ENCODE peak calls at places on chromosomes 7 and 10, in five cellular contexts. Z is stimulated activated naive B cell treated with anti-CD40 and anti-IgM and Interleukin-4, amounts not matched to agents 10 μg/mL and 1 μg/mL and 100 μg/mL, for 72 hours; L is GM13977; E is retina; Y is posterior vena cava. T is an unnamed sample.

GRCh38 chr7:130201796-130202195 is 3.4 kb downstream of the TMEM209 start:
- DNase-seq in L (no peak), Z (no peak), E (no peak), Y (no peak), T (no peak)

GRCh38 chr10:86752311-86752710 is 4.1 kb upstream of the BMPR1A start:
- DNase-seq in E (no peak), Y (no peak), Z (no peak), L (no peak), T (no peak)

GRCh38 chr7:2048006-2048405 is 184.7 kb downstream of the MAD1L1 start:
- DNase-seq in Y (peak; percentile 53), Z (no peak), E (no peak), L (no peak), T (no peak)

GRCh38 chr10:36271631-36272340 is 629.7 kb upstream of the FZD8 start:
- DNase-seq in E (no peak), Z (no peak), L (no peak), Y (no peak), T (no peak)

GRCh38 chr10:115936926-115937755 is 335.9 kb downstream of the GFRA1 start:
- DNase-seq in Z (no peak), L (no peak), Y (no peak), E (no peak), T (peak; percentile 60)

GRCh38 chr10:123998197-123999141 is 94.9 kb downstream of the CHST15 start:
- DNase-seq in Y (peak; percentile 78), E (no peak), L (peak; percentile 9), Z (no peak), T (no peak)

GRCh38 chr10:6530211-6530840 is 49.8 kb downstream of the PRKCQ start:
- DNase-seq in L (no peak), E (no peak), Y (no peak), Z (no peak), T (no peak)

GRCh38 chr7:964401-965231 is 10.1 kb upstream of the ADAP1 start:
- DNase-seq in Y (peak; percentile 80), E (no peak), L (no peak), Z (no peak), T (peak; percentile 82)

GRCh38 chr7:102892631-102893278 is 20.0 kb upstream of the LRRC17 start:
- DNase-seq in L (no peak), E (no peak), Y (no peak), Z (no peak), T (no peak)

GRCh38 chr7:128740996-128741395 is 1.8 kb downstream of the CALU start:
- DNase-seq in E (no peak), L (no peak), Y (no peak), Z (no peak), T (no peak)

GRCh38 chr10:118950190-118950658 is 79.3 kb upstream of the NANOS1 start:
- DNase-seq in Z (no peak), Y (no peak), L (no peak), E (no peak), T (no peak)

GRCh38 chr7:41870505-41871138 is 167.7 kb upstream of the INHBA start:
- DNase-seq in L (no peak), E (no peak), Y (no peak), Z (no peak), T (no peak)

GRCh38 chr10:17056781-17057191 is 72.8 kb downstream of the CUBN start:
- DNase-seq in E (no peak), L (no peak), Y (no peak), Z (no peak), T (no peak)

GRCh38 chr7:92590711-92591310 is 621 bp upstream of the FAM133B start:
- DNase-seq in L (no peak), E (no peak), Y (no peak), Z (no peak), T (no peak)

GRCh38 chr7:158606111-158606510 is 18.5 kb upstream of the PTPRN2 start:
- DNase-seq in E (no peak), Y (no peak), L (peak; percentile 2), Z (no peak), T (no peak)

GRCh38 chr10:33484787-33485186 is 150.3 kb upstream of the NRP1 start:
- DNase-seq in E (no peak), Z (no peak), L (no peak), Y (no peak), T (no peak)

GRCh38 chr7:100369105-100369504 is 4.2 kb upstream of the PILRA start:
- DNase-seq in Z (peak; percentile 89), Y (peak; percentile 92), L (peak; percentile 77), E (no peak), T (no peak)

GRCh38 chr7:22002731-22003130 is 57.0 kb upstream of the CDCA7L start:
- DNase-seq in E (no peak), L (no peak), Y (no peak), Z (no peak), T (no peak)

GRCh38 chr7:155861480-155861868 is 49.2 kb upstream of the SHH start:
- DNase-seq in Z (no peak), L (no peak), Y (no peak), E (no peak), T (no peak)

GRCh38 chr10:110788620-110789385 is 82.9 kb upstream of the PDCD4 start:
- DNase-seq in Y (no peak), L (no peak), E (no peak), Z (no peak), T (no peak)

GRCh38 chr7:80659120-80660055 is 20.9 kb downstream of the CD36 start:
- DNase-seq in Y (no peak), L (peak; percentile 17), E (no peak), Z (no peak), T (no peak)

GRCh38 chr7:131563918-131564317 is 7.5 kb upstream of the PODXL start:
- DNase-seq in L (no peak), E (no peak), Y (no peak), Z (no peak), T (no peak)

GRCh38 chr7:43872401-43873165 is 3.3 kb upstream of the MRPS24 start:
- DNase-seq in Y (no peak), E (peak; percentile 62), L (peak; percentile 10), Z (no peak), T (peak; percentile 76)

GRCh38 chr10:119541046-119541445 is 1.5 kb downstream of the RGS10 start:
- DNase-seq in E (peak; percentile 15), L (no peak), Z (no peak), Y (no peak), T (no peak)

GRCh38 chr10:104127411-104127810 is 5.4 kb downstream of the SFR1 start:
- DNase-seq in Z (no peak), Y (no peak), L (no peak), E (peak; percentile 40), T (no peak)

GRCh38 chr10:104330168-104331117 is 7.8 kb downstream of the ITPRIP start:
- DNase-seq in Z (no peak), Y (peak; percentile 90), L (no peak), E (peak; percentile 28), T (peak; percentile 82)

GRCh38 chr7:1639578-1640175 is 30.4 kb upstream of the ELFN1 start:
- DNase-seq in Y (no peak), E (no peak), Z (no peak), L (no peak), T (no peak)

GRCh38 chr10:35236739-35237138 is 99.6 kb upstream of the CCNY start:
- DNase-seq in L (no peak), Y (no peak), Z (no peak), E (no peak), T (peak; percentile 25)

GRCh38 chr10:24957624-24958435 is 5.4 kb upstream of the PRTFDC1 start:
- DNase-seq in Z (no peak), E (no peak), Y (no peak), L (no peak), T (peak; percentile 66)

GRCh38 chr10:97238855-97239254 is 53.1 kb upstream of the SLIT1 start:
- DNase-seq in L (no peak), Y (no peak), Z (no peak), E (no peak), T (no peak)

GRCh38 chr7:28473567-28474266 is 61.4 kb downstream of the CREB5 start:
- DNase-seq in L (no peak), Z (no peak), E (no peak), Y (no peak), T (no peak)

GRCh38 chr10:61870521-61870895 is 31.0 kb upstream of the ARID5B start:
- DNase-seq in Y (no peak), L (no peak), Z (no peak), E (no peak), T (no peak)

T was measured in brain microvascular endothelial cell.